ENCODE peak calls at places on chromosomes 11 and 22, in ten cellular contexts. M, S, V, G, Q, I, F, Z, P and N are unnamed samples.

GRCh38 chr22:38051900-38052862 is 5.0 kb upstream of the PICK1 start:
- DNase-seq in I (peak), Z (peak), G (peak), F (no peak), V (peak), P (peak), M (peak), S (peak), Q (peak), N (peak)

GRCh38 chr11:69337211-69337721 is 43.3 kb downstream of the MYEOV start:
- DNase-seq in I (no peak), Z (peak), S (no peak), P (peak), V (peak), G (no peak), Q (peak), M (no peak), F (no peak), N (no peak)

GRCh38 chr11:45089251-45089650 is 57.2 kb upstream of the PRDM11 start:
- DNase-seq in G (peak), S (peak), I (peak), Q (no peak), F (peak), Z (peak), P (peak), M (no peak), V (no peak), N (peak)

GRCh38 chr22:20972014-20972797 is 5.2 kb downstream of the AIFM3 start:
- DNase-seq in I (no peak), P (no peak), V (no peak), G (no peak), S (no peak), Z (peak), F (no peak), M (no peak), Q (no peak), N (no peak)

GRCh38 chr22:46090051-46090591 is 60.2 kb upstream of the PPARA start:
- DNase-seq in P (peak), I (no peak), V (peak), F (no peak), S (peak), G (peak), M (no peak), Z (no peak), Q (no peak), N (peak)

GRCh38 chr11:96293583-96293982 is 49.4 kb downstream of the MAML2 start:
- DNase-seq in P (no peak), F (no peak), M (no peak), V (no peak), G (no peak), I (peak), Q (no peak), S (no peak), Z (no peak), N (no peak)

GRCh38 chr11:60345489-60345888 is 18.4 kb downstream of the MS4A6E start:
- DNase-seq in Z (peak), F (no peak), V (no peak), P (peak), I (peak), S (peak), M (no peak), G (no peak), Q (peak), N (no peak)

GRCh38 chr22:43925433-43926348 is 2.1 kb downstream of the PNPLA3 start:
- DNase-seq in S (no peak), V (peak), Q (no peak), Z (no peak), I (no peak), G (no peak), M (no peak), F (no peak), P (no peak), N (no peak)

GRCh38 chr11:130403301-130403804 is 25.1 kb downstream of the ADAMTS8 start:
- DNase-seq in Z (peak), S (peak), F (peak), M (no peak), G (peak), I (no peak), P (no peak), Q (no peak), V (no peak), N (peak)

GRCh38 chr11:59102259-59102765 is 4.7 kb upstream of the FAM111B start:
- DNase-seq in P (peak), G (peak), M (peak), V (peak), Z (peak), I (peak), F (no peak), S (peak), Q (peak), N (peak)

GRCh38 chr11:94938399-94939055 is 34.8 kb downstream of the CWC15 start:
- DNase-seq in F (peak), I (peak), M (no peak), Z (peak), G (peak), S (peak), P (no peak), Q (no peak), V (no peak), N (peak)

GRCh38 chr22:33438273-33438672 is 380.1 kb upstream of the SYN3 start:
- DNase-seq in V (no peak), Q (no peak), S (no peak), G (peak), F (peak), I (no peak), M (peak), P (no peak), Z (peak), N (no peak)

GRCh38 chr22:24523873-24524272 is 28.7 kb downstream of the UPB1 start:
- DNase-seq in Z (no peak), S (no peak), V (no peak), P (peak), G (no peak), F (no peak), M (no peak), Q (no peak), I (peak), N (no peak)

GRCh38 chr11:73980001-73980960 is 2.4 kb downstream of the UCP2 start:
- DNase-seq in F (no peak), G (no peak), P (peak), Q (no peak), Z (peak), I (peak), S (peak), V (peak), M (no peak), N (peak)

GRCh38 chr22:29480262-29480511 is 169 bp downstream of the NEFH start:
- DNase-seq in M (no peak), P (no peak), Z (no peak), Q (no peak), S (no peak), I (no peak), V (no peak), G (no peak), F (no peak), N (no peak)
- H3K4me3 ChIP-seq in M (no peak), P (peak), Z (no peak), Q (peak), S (no peak), I (no peak), V (peak), G (no peak), F (peak), N (no peak)

GRCh38 chr11:61679893-61680621 is at the start of gene DAGLA:
- DNase-seq in I (peak), F (no peak), M (peak), G (peak), Z (peak), P (peak), V (peak), S (peak), Q (peak), N (peak)

GRCh38 chr11:61679301-61679700 is 890 bp upstream of the DAGLA start:
- DNase-seq in G (no peak), F (no peak), M (no peak), I (no peak), S (no peak), V (no peak), P (no peak), Z (peak), Q (no peak), N (no peak)

GRCh38 chr11:61683116-61683515 is 2.9 kb downstream of the DAGLA start:
- DNase-seq in G (no peak), S (no peak), F (no peak), Q (no peak), P (no peak), Z (no peak), M (no peak), V (no peak), I (no peak), N (no peak)

GRCh38 chr11:61682093-61682732 is 2.0 kb downstream of the DAGLA start:
- DNase-seq in P (peak), S (peak), V (no peak), G (no peak), Q (no peak), F (no peak), I (peak), M (no peak), Z (peak), N (peak)

GRCh38 chr11:61680622-61681191 is 516 bp downstream of the DAGLA start:
- DNase-seq in Q (no peak), Z (no peak), M (no peak), F (no peak), I (no peak), P (no peak), V (no peak), G (no peak), S (no peak), N (no peak)
- H3K4me3 ChIP-seq in Q (peak), Z (peak), M (peak), F (peak), I (peak), P (peak), V (peak), G (peak), S (peak), N (peak)

DNA sequence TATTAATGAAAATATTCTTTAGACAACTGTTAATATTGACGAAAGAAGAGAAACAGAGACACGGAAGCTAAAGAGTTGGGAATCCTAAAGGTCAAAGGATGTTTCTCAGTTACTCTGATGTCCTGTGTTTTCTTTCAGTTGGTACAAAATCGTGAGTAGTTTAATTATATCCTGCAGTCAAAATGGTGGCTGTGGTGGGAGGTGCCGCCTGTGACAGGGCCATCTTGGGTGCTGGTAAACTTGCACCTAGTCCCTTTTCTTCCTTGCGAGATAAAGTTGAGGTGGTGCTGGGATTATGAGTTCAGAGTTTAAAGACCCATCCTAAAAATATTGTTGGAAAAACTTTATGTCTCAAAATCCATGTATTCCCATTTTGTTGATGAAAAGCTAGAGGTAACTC is 2.2 kb downstream of the CECR2 start:
- DNase-seq in S (no peak), F (no peak), P (no peak), Z (no peak), M (no peak), V (no peak), G (no peak), Q (no peak), I (no peak), N (no peak)
- H3K4me3 ChIP-seq in S (peak), F (peak), P (no peak), Z (no peak), M (no peak), V (peak), G (no peak), Q (peak), I (no peak), N (no peak)

GRCh38 chr11:22193348-22194051 is 615 bp downstream of the ANO5 start:
- DNase-seq in V (peak), S (peak), M (peak), P (peak), G (no peak), I (peak), Q (peak), Z (no peak), F (no peak), N (peak)
- H3K4me3 ChIP-seq in V (peak), S (peak), M (peak), P (peak), G (peak), I (peak), Q (peak), Z (no peak), F (peak), N (peak)

GRCh38 chr11:86176165-86176884 is 68.2 kb upstream of the EED start:
- DNase-seq in S (no peak), F (no peak), Q (no peak), V (no peak), P (no peak), M (no peak), G (no peak), I (peak), Z (peak), N (no peak)
- H3K4me3 ChIP-seq in S (no peak), F (no peak), Q (no peak), V (no peak), P (no peak), M (no peak), G (no peak), I (no peak), Z (no peak), N (no peak)

DNA sequence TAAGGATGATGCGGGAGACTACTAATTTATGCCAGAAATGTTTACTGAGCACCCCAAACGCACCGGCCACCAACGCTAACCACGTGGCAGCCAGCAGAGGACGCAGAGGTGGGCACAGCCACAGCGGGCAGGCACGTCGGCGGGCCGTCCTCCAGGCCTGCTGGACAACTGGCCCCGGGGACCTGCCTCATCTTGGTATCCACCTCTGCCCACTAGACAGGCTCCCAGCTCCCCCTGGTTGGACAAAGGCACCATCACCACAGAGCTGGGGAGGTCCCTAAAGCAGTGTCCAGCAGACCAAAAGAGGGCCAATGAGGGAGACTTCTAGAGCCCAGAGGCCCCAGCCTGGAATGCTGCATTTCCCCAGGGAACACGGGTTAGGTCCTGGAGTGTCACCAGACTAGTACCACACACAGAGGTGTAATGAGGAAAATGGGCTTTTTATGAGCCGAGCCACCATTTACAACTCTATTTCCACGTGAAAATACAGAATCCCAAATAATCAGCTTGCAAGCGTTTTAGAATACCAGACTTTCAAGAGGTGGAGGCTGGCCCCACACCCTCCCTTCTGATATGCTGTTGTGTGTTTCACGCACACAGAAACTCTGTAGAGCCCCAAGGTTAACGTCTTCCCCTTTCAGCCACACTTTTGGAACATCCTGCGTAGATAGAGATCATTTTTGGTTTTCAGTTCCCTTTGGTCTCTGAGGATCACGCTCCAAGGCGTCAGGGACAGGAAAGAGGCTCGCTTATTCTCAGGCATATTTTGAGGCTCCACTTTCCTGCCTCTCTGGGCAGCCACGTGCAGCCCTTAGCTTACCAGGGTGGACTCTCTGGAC is 23.7 kb upstream of the BID start:
- DNase-seq in I (no peak), F (no peak), M (no peak), Q (no peak), S (no peak), Z (no peak), V (no peak), P (no peak), G (no peak), N (no peak)
- H3K4me3 ChIP-seq in I (no peak), F (no peak), M (no peak), Q (no peak), S (no peak), Z (no peak), V (no peak), P (no peak), G (no peak), N (no peak)

DNA sequence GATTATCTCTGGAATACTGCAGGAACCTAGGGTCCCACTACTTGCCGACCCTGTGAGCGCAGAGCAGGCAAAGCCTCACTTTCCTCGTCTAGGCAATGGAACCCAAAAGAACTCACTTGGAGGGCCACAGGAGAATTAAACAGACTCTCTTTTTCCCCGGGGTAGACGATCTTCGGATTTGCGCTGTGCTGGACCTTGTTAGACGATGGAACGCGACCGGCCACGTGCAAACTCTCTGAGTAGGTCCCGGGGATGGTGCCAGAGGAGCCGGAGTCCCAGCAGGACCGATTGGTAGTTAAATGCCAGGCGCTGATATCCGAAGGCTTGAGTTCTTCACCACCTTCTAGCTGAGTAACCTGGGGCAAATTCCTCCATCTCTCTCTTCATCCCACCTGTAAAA is 1.0 kb upstream of the SLC1A2 start:
- DNase-seq in V (peak), F (no peak), S (peak), G (no peak), M (no peak), P (peak), Q (peak), Z (no peak), I (no peak), N (no peak)
- H3K4me3 ChIP-seq in V (peak), F (peak), S (peak), G (peak), M (peak), P (peak), Q (peak), Z (no peak), I (no peak), N (peak)